ENCODE peak calls at places on chromosomes 12 and 14, in four cellular contexts. O is cardiac muscle cell, L is aorta, X is ovary. T is an unnamed sample. For H3K4me1, the result is how much of the 10 kb centered on the place peaks cover.

GRCh38 chr12:105069936-105070702 is 14.1 kb downstream of the ALDH1L2 start:
- DNase-seq in X (no peak), L (no peak), O (no peak), T (no peak)

GRCh38 chr12:100755186-100755585 is 39.4 kb upstream of the ANO4 start:
- DNase-seq in O (no peak), X (no peak), L (no peak), T (no peak)

GRCh38 chr14:23538785-23539184 is 12.8 kb downstream of the ZFHX2 start:
- DNase-seq in X (no peak), L (no peak), O (peak), T (no peak)

GRCh38 chr12:111347891-111348644 is 20.8 kb downstream of the PHETA1 start:
- DNase-seq in X (no peak), O (no peak), L (no peak), T (no peak)

GRCh38 chr14:96590190-96590860 is 88.1 kb downstream of the PAPOLA start:
- DNase-seq in L (no peak), O (no peak), X (no peak), T (no peak)

GRCh38 chr14:90109858-90110257 is 48.1 kb downstream of the KCNK13 start:
- DNase-seq in L (no peak), X (no peak), O (no peak), T (peak)

GRCh38 chr12:49693931-49694439 is 13.2 kb downstream of the FMNL3 start:
- DNase-seq in X (no peak), O (no peak), L (no peak), T (no peak)

GRCh38 chr14:98466807-98467206 is 805.2 kb downstream of the BCL11B start:
- DNase-seq in L (no peak), O (no peak), X (no peak), T (no peak)

GRCh38 chr14:23028800-23029199 is 5.9 kb downstream of the PSMB5 start:
- DNase-seq in X (no peak), L (no peak), O (no peak), T (no peak)

GRCh38 chr12:127162902-127163301 is 1104.1 kb upstream of the TMEM132C start:
- DNase-seq in X (no peak), L (no peak), O (peak), T (no peak)

GRCh38 chr14:91059576-91060471 is 617 bp downstream of the RPS6KA5 start:
- DNase-seq in L (peak), X (peak), O (peak), T (peak)

GRCh38 chr12:48991247-48992050 is 7.7 kb downstream of the DDN start:
- DNase-seq in L (no peak), O (no peak), X (no peak), T (no peak)

GRCh38 chr12:90729741-90730140 is 225.2 kb downstream of the CCER1 start:
- DNase-seq in X (no peak), L (no peak), O (peak), T (no peak)

GRCh38 chr14:85584481-85584880 is 54.5 kb downstream of the FLRT2 start:
- DNase-seq in L (no peak), O (no peak), X (no peak), T (no peak)

GRCh38 chr14:91246051-91246852 is 1.7 kb upstream of the GPR68 start:
- DNase-seq in O (no peak), X (no peak), L (no peak), T (no peak)

GRCh38 chr12:102959391-102959790 is 1.9 kb downstream of the ASCL1 start:
- DNase-seq in O (no peak), L (no peak), X (no peak), T (no peak)

GRCh38 chr14:79576434-79576833 is 634.9 kb downstream of the DIO2 start:
- DNase-seq in X (no peak), O (peak), L (no peak), T (no peak)

GRCh38 chr12:25997401-25997973 is 39.0 kb downstream of the RASSF8 start:
- DNase-seq in X (no peak), O (peak), L (no peak), T (peak)

GRCh38 chr14:74695406-74695805 is 17.5 kb downstream of the AREL1 start:
- DNase-seq in X (no peak), O (no peak), L (no peak), T (no peak)

GRCh38 chr12:84636801-84637285 is 275.8 kb downstream of the SLC6A15 start:
- DNase-seq in X (no peak), L (no peak), O (no peak), T (no peak)

GRCh38 chr12:122327014-122327413 is 60.7 kb upstream of the VPS33A start:
- DNase-seq in L (no peak), X (no peak), O (no peak), T (no peak)

GRCh38 chr14:86646688-86647687 is 1117.0 kb downstream of the FLRT2 start:
- DNase-seq in L (no peak), X (no peak), O (peak), T (no peak)

GRCh38 chr12:15581006-15581405 is 208.2 kb downstream of the EPS8 start:
- DNase-seq in O (peak), X (no peak), L (no peak), T (no peak)

GRCh38 chr14:75404843-75405242 is 23.0 kb upstream of the JDP2 start:
- DNase-seq in O (no peak), X (no peak), L (no peak), T (no peak)

GRCh38 chr12:89980236-89980635 is 271.6 kb upstream of the ATP2B1 start:
- DNase-seq in O (peak), L (peak), X (no peak), T (no peak)

GRCh38 chr14:58703149-58703509 is 65.4 kb downstream of the DACT1 start:
- DNase-seq in L (no peak), X (no peak), O (no peak), T (no peak)

GRCh38 chr12:119178544-119179334 is at the start of gene HSPB8:
- DNase-seq in X (peak), L (peak), O (peak), T (no peak)

GRCh38 chr12:12519599-12519998 is 43.1 kb downstream of the DUSP16 start:
- DNase-seq in L (no peak), O (no peak), X (no peak), T (no peak)

GRCh38 chr14:79278798-79279644 is 932.3 kb downstream of the DIO2 start:
- DNase-seq in O (peak), X (peak), L (peak), T (peak)

GRCh38 chr12:70919597-70920035 is 922 bp downstream of the PTPRR start:
- DNase-seq in X (no peak), L (no peak), O (peak), T (no peak)

GRCh38 chr12:49273726-49274395 is 9.0 kb downstream of the TUBA1C start:
- DNase-seq in X (no peak), O (no peak), L (peak), T (no peak)

GRCh38 chr12:98893601-98894411 is 248.7 kb downstream of the APAF1 start:
- DNase-seq in L (no peak), O (no peak), X (no peak), T (no peak)

GRCh38 chr12:57066245-57066644 is 12.3 kb downstream of the NEMP1 start:
- DNase-seq in X (no peak), O (no peak), L (no peak), T (no peak)
- H3K4me1 ChIP-seq in X (under half), O (under half), L (under half), T (under half)

GRCh38 chr12:50934371-50934851 is 17.9 kb upstream of the HIGD1C start:
- DNase-seq in X (no peak), L (no peak), O (peak), T (no peak)

GRCh38 chr12:50934981-50935807 is 17.1 kb upstream of the HIGD1C start:
- DNase-seq in L (no peak), O (peak), X (no peak), T (no peak)

GRCh38 chr12:50936821-50937220 is 15.5 kb upstream of the HIGD1C start:
- DNase-seq in L (no peak), X (no peak), O (no peak), T (no peak)

GRCh38 chr12:50933459-50934124 is 18.8 kb upstream of the HIGD1C start:
- DNase-seq in L (no peak), X (no peak), O (peak), T (no peak)

GRCh38 chr12:50937653-50938052 is 14.7 kb upstream of the HIGD1C start:
- DNase-seq in O (no peak), L (no peak), X (no peak), T (no peak)
- H3K4me1 ChIP-seq in O (under half), L (under half), X (under half), T (under half)

DNA sequence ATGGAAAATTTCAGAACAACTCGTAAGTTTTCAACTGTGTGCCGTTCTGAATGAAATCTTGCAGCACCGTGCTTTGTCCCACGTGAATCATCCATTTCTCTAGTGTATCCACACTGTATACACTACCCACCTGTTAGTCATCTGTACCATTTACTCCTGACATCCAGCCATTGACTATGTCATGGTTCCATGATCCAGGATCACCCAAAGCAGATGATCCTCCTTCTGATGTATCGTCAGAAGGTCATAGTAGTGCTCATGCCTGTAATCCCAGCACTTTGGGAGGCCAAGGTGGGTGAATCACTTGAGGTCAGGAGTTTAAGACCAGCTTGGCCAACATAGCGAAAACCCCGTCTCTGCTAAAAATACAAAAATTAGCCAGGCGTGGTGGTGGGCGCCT is 122.9 kb downstream of the PPHLN1 start:
- DNase-seq in L (no peak), X (no peak), O (no peak), T (no peak)
- H3K4me1 ChIP-seq in L (under half), X (under half), O (under half), T (under half)

GRCh38 chr12:46260913-46261476 is 7.8 kb downstream of the SLC38A1 start:
- DNase-seq in O (no peak), X (no peak), L (no peak), T (no peak)

GRCh38 chr12:46260153-46260912 is 8.5 kb downstream of the SLC38A1 start:
- DNase-seq in L (no peak), X (no peak), O (peak), T (no peak)

GRCh38 chr12:46259713-46260112 is 9.1 kb downstream of the SLC38A1 start:
- DNase-seq in O (no peak), L (no peak), X (no peak), T (no peak)

GRCh38 chr12:46263140-46264017 is 5.5 kb downstream of the SLC38A1 start:
- DNase-seq in X (no peak), O (no peak), L (no peak), T (no peak)

DNA sequence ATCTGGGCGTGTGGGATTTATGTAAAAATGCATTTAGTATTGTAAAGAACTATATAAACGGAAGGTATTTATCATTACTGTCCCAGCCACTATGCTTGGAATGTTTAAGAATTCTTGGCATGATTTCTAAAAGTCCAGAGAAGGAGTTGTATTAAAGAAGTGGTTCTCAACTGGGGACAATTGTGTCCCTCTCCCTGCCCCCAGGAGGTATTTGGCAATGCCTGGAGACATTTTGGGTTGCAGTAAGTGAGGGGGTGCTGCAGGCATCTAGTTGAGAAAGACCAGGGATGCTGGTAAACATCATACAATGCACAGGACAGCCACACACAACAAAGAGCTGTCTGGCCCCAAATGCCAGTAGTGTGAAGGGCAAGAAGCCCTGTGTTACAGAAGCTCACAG is 7.2 kb downstream of the SLC38A1 start:
- DNase-seq in O (no peak), X (no peak), L (no peak), T (no peak)
- H3K4me1 ChIP-seq in O (half or more), X (under half), L (under half), T (under half)

GRCh38 chr12:59737725-59738463 is 142.1 kb downstream of the SLC16A7 start:
- DNase-seq in L (no peak), O (no peak), X (no peak), T (no peak)

GRCh38 chr12:59736786-59737185 is 141.0 kb downstream of the SLC16A7 start:
- DNase-seq in O (peak), X (no peak), L (no peak), T (no peak)

GRCh38 chr12:59736359-59736758 is 140.5 kb downstream of the SLC16A7 start:
- DNase-seq in L (no peak), O (no peak), X (no peak), T (no peak)

GRCh38 chr12:59734371-59734770 is 138.5 kb downstream of the SLC16A7 start:
- DNase-seq in O (no peak), X (no peak), L (no peak), T (no peak)

GRCh38 chr12:59733200-59733599 is 137.4 kb downstream of the SLC16A7 start:
- DNase-seq in O (no peak), L (no peak), X (no peak), T (no peak)
- H3K4me1 ChIP-seq in O (under half), L (under half), X (under half), T (under half)

DNA sequence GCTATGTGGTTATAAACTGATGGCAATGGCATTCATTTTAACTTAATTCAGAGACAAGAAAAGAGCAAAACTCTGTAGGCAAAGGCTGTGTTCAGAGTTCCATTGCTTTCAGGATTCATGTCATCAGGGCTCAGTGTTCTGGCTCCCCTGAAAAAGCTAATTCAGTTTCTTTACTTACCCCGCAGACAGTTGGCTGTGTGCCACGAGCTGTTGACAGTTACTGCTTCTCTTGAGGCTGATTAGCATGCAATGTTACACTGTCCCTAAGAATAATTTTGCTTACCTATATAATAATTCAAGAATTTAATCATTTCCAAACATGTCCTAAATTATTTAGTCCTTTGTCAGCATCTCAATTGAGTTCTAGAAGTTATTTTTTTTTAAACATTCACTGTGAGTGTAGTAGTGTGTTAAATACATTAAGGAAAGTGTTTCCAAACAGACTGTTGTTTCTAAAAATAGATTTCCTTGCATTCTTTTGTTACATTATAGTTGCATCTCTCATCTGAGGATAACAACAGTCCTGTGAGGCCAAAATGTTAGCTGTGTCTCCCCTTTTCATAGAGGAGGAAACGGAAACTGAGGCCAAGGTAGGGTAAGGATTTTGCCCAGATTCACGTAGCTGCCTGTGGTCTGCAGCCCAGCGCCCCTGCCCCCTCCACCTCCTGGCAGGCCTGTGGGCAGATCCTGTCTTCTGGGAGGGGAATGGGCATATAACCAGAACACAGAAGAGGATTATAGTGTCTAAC is 98.6 kb downstream of the PELI2 start:
- DNase-seq in L (peak), X (peak), O (peak), T (no peak)
- H3K4me1 ChIP-seq in L (under half), X (under half), O (under half), T (under half)

GRCh38 chr12:106110626-106111300 is 28.0 kb downstream of the NUAK1 start:
- DNase-seq in O (no peak), X (no peak), L (no peak), T (no peak)
- H3K4me1 ChIP-seq in O (under half), X (under half), L (under half), T (under half)